ENCODE peak calls at places on chromosomes 5 and 9, in five cellular contexts. S is mesenchymal stem cell, C is trophoblast cell, G is H1, H is IMR-90. I is an unnamed sample.

GRCh38 chr9:21605489-21605931 is 123.4 kb upstream of the IFNE start:
- DNase-seq in S (peak; percentile 72), C (no peak), G (no peak), H (peak; percentile 88), I (no peak)

GRCh38 chr9:99778308-99778707 is 43.4 kb upstream of the NR4A3 start:
- DNase-seq in S (peak; percentile 34), C (peak; percentile 9), G (no peak), H (peak; percentile 89), I (no peak)

GRCh38 chr9:100411472-100412270 is 15.3 kb upstream of the MSANTD3 start:
- DNase-seq in S (peak; percentile 91), C (peak; percentile 96), G (peak; percentile 85), H (peak; percentile 85), I (peak; percentile 68)

GRCh38 chr5:163658702-163659567 is 153.5 kb downstream of the MAT2B start:
- DNase-seq in S (peak; percentile 21), C (no peak), G (no peak), H (peak; percentile 55), I (no peak)

GRCh38 chr9:97598461-97599288 is 34.5 kb downstream of the TSTD2 start:
- DNase-seq in S (peak; percentile 81), C (peak; percentile 81), G (peak; percentile 77), H (peak; percentile 82), I (peak; percentile 58)

GRCh38 chr5:159038907-159039306 is 60.8 kb downstream of the EBF1 start:
- DNase-seq in S (peak; percentile 90), C (no peak), G (no peak), H (peak; percentile 90), I (no peak)

GRCh38 chr9:130878295-130878694 is 18.3 kb downstream of the QRFP start:
- DNase-seq in S (no peak), C (no peak), G (no peak), H (no peak), I (no peak)

GRCh38 chr9:113511856-113512761 is 48.6 kb downstream of the RGS3 start:
- DNase-seq in S (peak; percentile 58), C (no peak), G (no peak), H (peak; percentile 73), I (no peak)

GRCh38 chr5:136689563-136689962 is 324.2 kb upstream of the TRPC7 start:
- DNase-seq in S (no peak), C (no peak), G (no peak), H (no peak), I (no peak)

GRCh38 chr9:114500583-114501292 is 4.5 kb downstream of the WHRN start:
- DNase-seq in S (no peak), C (no peak), G (no peak), H (no peak), I (no peak)

GRCh38 chr9:74497750-74498615 is 848 bp downstream of the RORB start:
- DNase-seq in S (peak; percentile 13), C (no peak), G (peak; percentile 79), H (no peak), I (peak; percentile 46)

GRCh38 chr9:131739192-131739961 is 499 bp downstream of the RAPGEF1 start:
- DNase-seq in S (no peak), C (peak; percentile 48), G (peak; percentile 71), H (no peak), I (peak; percentile 14)

GRCh38 chr9:110580850-110581249 is 1.3 kb upstream of the SVEP1 start:
- DNase-seq in S (no peak), C (peak; percentile 47), G (no peak), H (peak; percentile 57), I (no peak)

GRCh38 chr5:83471405-83472212 is at the start of gene VCAN:
- DNase-seq in S (peak; percentile 92), C (peak; percentile 81), G (no peak), H (peak; percentile 82), I (peak; percentile 67)

GRCh38 chr5:18881615-18882014 is 1106.4 kb downstream of the CDH18 start:
- DNase-seq in S (no peak), C (no peak), G (no peak), H (no peak), I (no peak)

DNA sequence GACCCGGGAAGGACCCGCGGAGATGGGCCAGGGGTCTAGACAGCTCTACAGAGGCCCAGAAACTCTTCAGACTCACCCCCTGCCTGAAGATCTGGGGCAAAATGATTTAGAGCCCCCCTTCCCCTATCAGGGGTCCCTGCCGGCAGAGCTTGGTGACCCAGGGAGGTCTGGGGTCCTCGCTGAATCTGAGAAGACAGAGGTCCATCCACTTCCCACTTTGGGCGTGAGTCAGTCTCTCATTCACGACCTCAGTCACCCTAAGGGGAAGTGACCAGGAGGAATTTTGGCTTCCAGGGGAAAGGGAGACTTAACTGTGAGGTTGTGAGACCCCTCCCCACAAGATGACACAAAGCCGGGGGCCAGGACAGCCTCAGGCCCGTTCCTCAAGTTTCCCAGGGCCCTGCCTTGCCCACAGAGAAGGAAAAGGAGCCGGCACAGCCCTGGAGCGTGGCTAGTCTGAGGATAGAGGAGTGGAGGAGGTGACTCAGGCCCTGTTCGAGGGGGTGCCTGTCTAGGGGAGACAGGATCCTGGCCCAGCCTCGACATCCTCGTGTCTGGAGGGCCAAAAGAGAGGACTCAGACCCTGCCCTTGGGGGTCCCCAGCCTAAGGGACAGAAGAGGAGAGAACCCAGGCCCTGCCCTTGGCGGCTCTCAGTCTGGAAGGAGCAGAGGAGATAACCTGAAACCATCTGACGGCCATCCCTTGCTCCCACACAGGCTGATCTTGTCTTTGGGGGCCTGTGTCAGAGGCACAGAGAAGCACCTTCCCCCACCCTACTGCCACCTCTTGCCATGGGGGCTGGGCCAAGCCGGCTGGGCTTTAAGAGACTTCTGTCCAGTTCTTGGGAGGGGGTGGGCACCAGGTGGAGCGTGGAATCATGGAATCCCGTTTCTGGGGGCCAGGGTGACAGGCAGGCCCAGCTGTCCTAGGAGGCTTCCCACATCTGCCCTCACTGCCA is 885 bp downstream of the PDLIM4 start:
- DNase-seq in S (peak; percentile 85), C (peak; percentile 13), G (no peak), H (peak; percentile 61), I (no peak)
- H3K14ac ChIP-seq in S (no peak overlapping the region), C (peak overlapping the region; percentile 71), G (no peak overlapping the region), H (peak overlapping the region; percentile 92), I (peak overlapping the region; percentile 97)

GRCh38 chr5:177132504-177133118 is 962 bp upstream of the NSD1 start:
- DNase-seq in S (peak; percentile 48), C (peak; percentile 46), G (peak; percentile 91), H (no peak), I (peak; percentile 66)
- H3K4me3 ChIP-seq in S (peak overlapping the region; percentile 37), C (peak overlapping the region; percentile 78), G (peak overlapping the region; percentile 70), H (no peak overlapping the region), I (no peak overlapping the region)

GRCh38 chr5:140239939-140240700 is 62.8 kb downstream of the PFDN1 start:
- DNase-seq in S (peak; percentile 72), C (peak; percentile 58), G (peak; percentile 86), H (peak; percentile 66), I (no peak)

GRCh38 chr5:140236896-140237598 is 62.1 kb downstream of the CYSTM1 start:
- DNase-seq in S (no peak), C (no peak), G (no peak), H (no peak), I (no peak)

GRCh38 chr5:140240987-140241706 is 61.8 kb downstream of the PFDN1 start:
- DNase-seq in S (peak; percentile 94), C (no peak), G (peak; percentile 57), H (peak; percentile 92), I (peak; percentile 66)

GRCh38 chr5:140239461-140239860 is 63.4 kb downstream of the PFDN1 start:
- DNase-seq in S (no peak), C (no peak), G (no peak), H (no peak), I (no peak)

GRCh38 chr5:140238756-140239155 is 63.8 kb downstream of the CYSTM1 start:
- DNase-seq in S (no peak), C (no peak), G (no peak), H (no peak), I (no peak)
- H3K27me3 ChIP-seq in S (no peaks in the 10 kb centered on the region), C (no peaks in the 10 kb centered on the region), G (no peaks in the 10 kb centered on the region), H (no peaks in the 10 kb centered on the region), I (no peaks in the 10 kb centered on the region)

GRCh38 chr5:61160497-61160896 is 1.8 kb downstream of the SMIM15 start:
- DNase-seq in S (no peak), C (no peak), G (no peak), H (no peak), I (no peak)

GRCh38 chr5:61163905-61164304 is 1.6 kb upstream of the SMIM15 start:
- DNase-seq in S (no peak), C (no peak), G (no peak), H (no peak), I (no peak)

GRCh38 chr5:61162832-61163567 is 732 bp upstream of the SMIM15 start:
- DNase-seq in S (peak; percentile 49), C (peak; percentile 8), G (no peak), H (peak; percentile 36), I (no peak)

GRCh38 chr5:61159841-61160240 is 2.4 kb downstream of the SMIM15 start:
- DNase-seq in S (no peak), C (no peak), G (no peak), H (no peak), I (no peak)

GRCh38 chr5:61162010-61162831 is at the start of gene SMIM15:
- DNase-seq in S (peak; percentile 92), C (peak; percentile 88), G (peak; percentile 83), H (peak; percentile 87), I (peak; percentile 76)
- H3K14ac ChIP-seq in S (no peak within 1 kb of the TSS), C (peak within 1 kb of the TSS; percentile 93), G (peak within 1 kb of the TSS; percentile 70), H (peak within 1 kb of the TSS; percentile 92), I (peak within 1 kb of the TSS; percentile 96)

GRCh38 chr9:117744856-117745389 is 40.7 kb downstream of the TLR4 start:
- DNase-seq in S (no peak), C (no peak), G (no peak), H (no peak), I (peak; percentile 24)
- H3K4me3 ChIP-seq in S (peak overlapping the region; percentile 80), C (no peak overlapping the region), G (peak overlapping the region; percentile 11), H (no peak overlapping the region), I (no peak overlapping the region)

GRCh38 chr9:137054932-137055384 is 1.1 kb upstream of the ENTPD2 start:
- DNase-seq in S (no peak), C (no peak), G (no peak), H (no peak), I (no peak)
- H3K27me3 ChIP-seq in S (peaks cover 57% of the 10 kb centered on the region), C (peaks cover 22% of the 10 kb centered on the region), G (peaks cover 52% of the 10 kb centered on the region), H (peaks cover 61% of the 10 kb centered on the region), I (peaks cover 17% of the 10 kb centered on the region)

DNA sequence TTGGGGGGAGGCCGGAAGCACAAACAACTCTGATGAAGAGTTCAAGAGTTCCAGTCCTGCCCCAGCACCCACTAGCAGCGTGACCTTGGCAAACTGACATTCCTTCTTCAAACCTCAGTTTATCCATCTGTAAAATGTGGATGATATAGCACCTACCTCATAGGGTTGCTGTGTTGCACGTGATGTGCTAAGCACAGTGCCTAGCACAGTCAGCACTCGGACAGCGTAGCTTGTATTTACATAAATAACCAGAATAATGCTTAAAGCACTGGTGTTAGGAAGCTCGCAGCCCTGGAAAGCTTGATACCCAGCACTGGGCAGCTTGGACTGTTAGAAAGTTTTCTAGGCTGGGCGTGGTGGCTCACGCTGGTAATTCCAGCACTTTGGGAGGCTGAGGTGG is 5.1 kb downstream of the PKN3 start:
- DNase-seq in S (no peak), C (no peak), G (no peak), H (no peak), I (no peak)
- H3K14ac ChIP-seq in S (no peak overlapping the region), C (no peak overlapping the region), G (no peak overlapping the region), H (no peak overlapping the region), I (no peak overlapping the region)

DNA sequence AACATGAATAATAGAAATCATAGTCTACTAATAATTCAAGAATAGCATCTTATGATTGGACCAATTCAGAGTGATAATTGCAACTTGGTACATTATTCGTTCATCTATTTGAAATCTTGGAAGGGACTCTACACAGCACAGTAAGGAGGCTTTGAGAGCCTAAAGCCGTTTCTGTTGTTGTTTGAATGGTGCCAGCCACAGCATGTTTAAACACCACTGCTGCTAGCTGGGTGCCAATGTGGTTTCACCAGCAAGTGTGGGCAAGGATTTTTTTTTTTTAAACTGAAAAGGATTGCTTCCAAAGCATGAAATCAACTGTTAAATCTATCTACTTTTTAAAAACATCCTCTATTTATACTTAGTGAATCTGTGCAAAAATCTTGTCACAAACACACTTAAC is 253.9 kb upstream of the MAP3K1 start:
- DNase-seq in S (no peak), C (no peak), G (no peak), H (no peak), I (no peak)
- H3K4me3 ChIP-seq in S (no peak overlapping the region), C (no peak overlapping the region), G (no peak overlapping the region), H (no peak overlapping the region), I (no peak overlapping the region)